ENCODE peak calls at places on chromosome 17, in nine cellular contexts. N is SHP77; Y is EL; E is neural crest cell; U is stimulated activated CD8-positive, alpha-beta memory T cell treated with anti-CD3 and anti-CD28 coated beads, Interleukin-15, amount 100 ng/mL, for 24 hours; R is stimulated activated CD4-positive, alpha-beta T cell treated with anti-CD3 and anti-CD28 coated beads, Interleukin-4, amount 100 ng/mL, for 4 hours; G is esophagus muscularis mucosa; M is CD8-positive, alpha-beta T cell; H is left colon. V is an unnamed sample.

GRCh38 chr17:50199651-50200446 is 1.6 kb downstream of the COL1A1 start:
- DNase-seq in N (no peak), Y (no peak), E (no peak), U (peak), R (peak), G (peak), M (peak), H (peak), V (peak)

GRCh38 chr17:74949455-74950115 is 13.9 kb downstream of the OTOP3 start:
- DNase-seq in N (peak), Y (no peak), E (no peak), U (no peak), R (no peak), G (no peak), M (no peak), H (no peak), V (peak)

GRCh38 chr17:58691701-58692238 is at the start of gene TEX14:
- DNase-seq in N (peak), Y (no peak), E (no peak), U (no peak), R (no peak), G (no peak), M (no peak), H (no peak), V (no peak)

GRCh38 chr17:9837551-9838471 is 12.1 kb downstream of the GLP2R start:
- DNase-seq in N (no peak), Y (peak), E (no peak), U (no peak), R (no peak), G (no peak), M (no peak), H (peak), V (no peak)

GRCh38 chr17:36933174-36934143 is 3.8 kb upstream of the LHX1 start:
- DNase-seq in N (no peak), Y (no peak), E (no peak), U (no peak), R (no peak), G (no peak), M (no peak), H (no peak), V (no peak)

GRCh38 chr17:45676695-45677094 is 107.4 kb upstream of the CRHR1 start:
- DNase-seq in N (no peak), Y (no peak), E (no peak), U (no peak), R (no peak), G (no peak), M (no peak), H (no peak), V (no peak)

GRCh38 chr17:32769846-32770245 is 107.1 kb downstream of the MYO1D start:
- DNase-seq in N (no peak), Y (no peak), E (no peak), U (no peak), R (no peak), G (no peak), M (no peak), H (no peak), V (no peak)

GRCh38 chr17:66747561-66748275 is 87.2 kb upstream of the CACNG5 start:
- DNase-seq in N (no peak), Y (peak), E (no peak), U (no peak), R (no peak), G (no peak), M (no peak), H (no peak), V (no peak)

GRCh38 chr17:44304651-44305050 is 3.8 kb upstream of the RUNDC3A start:
- DNase-seq in N (no peak), Y (no peak), E (no peak), U (no peak), R (no peak), G (no peak), M (no peak), H (no peak), V (no peak)

GRCh38 chr17:62963296-62963695 is 2.7 kb upstream of the TANC2 start:
- DNase-seq in N (no peak), Y (peak), E (no peak), U (no peak), R (no peak), G (no peak), M (no peak), H (no peak), V (no peak)

GRCh38 chr17:43401293-43401692 is 2.5 kb downstream of the ARL4D start:
- DNase-seq in N (no peak), Y (peak), E (no peak), U (no peak), R (no peak), G (no peak), M (no peak), H (no peak), V (no peak)

GRCh38 chr17:32298721-32299578 is 33.3 kb downstream of the RHBDL3 start:
- DNase-seq in N (peak), Y (no peak), E (no peak), U (no peak), R (no peak), G (no peak), M (no peak), H (no peak), V (peak)

GRCh38 chr17:43448720-43449469 is 34.9 kb upstream of the DHX8 start:
- DNase-seq in N (no peak), Y (no peak), E (no peak), U (no peak), R (no peak), G (no peak), M (no peak), H (no peak), V (no peak)

GRCh38 chr17:27651411-27652345 is 20.7 kb downstream of the LGALS9 start:
- DNase-seq in N (no peak), Y (peak), E (peak), U (peak), R (peak), G (no peak), M (peak), H (no peak), V (no peak)

GRCh38 chr17:82922646-82923045 is 82.8 kb upstream of the ZNF750 start:
- DNase-seq in N (no peak), Y (no peak), E (no peak), U (no peak), R (no peak), G (no peak), M (no peak), H (no peak), V (no peak)

GRCh38 chr17:32558328-32558955 is 71.6 kb downstream of the CDK5R1 start:
- DNase-seq in N (no peak), Y (no peak), E (no peak), U (no peak), R (no peak), G (no peak), M (no peak), H (no peak), V (no peak)

GRCh38 chr17:78378225-78379133 is at the start of gene PGS1:
- DNase-seq in N (peak), Y (peak), E (peak), U (peak), R (peak), G (no peak), M (peak), H (peak), V (peak)

GRCh38 chr17:39231587-39232551 is 6.1 kb upstream of the STAC2 start:
- DNase-seq in N (peak), Y (peak), E (peak), U (no peak), R (peak), G (no peak), M (peak), H (no peak), V (no peak)

GRCh38 chr17:17216776-17217175 is 10.6 kb upstream of the PLD6 start:
- DNase-seq in N (no peak), Y (no peak), E (no peak), U (no peak), R (no peak), G (no peak), M (no peak), H (no peak), V (no peak)

GRCh38 chr17:76909971-76910760 is 42.0 kb downstream of the MGAT5B start:
- DNase-seq in N (no peak), Y (peak), E (peak), U (no peak), R (no peak), G (no peak), M (peak), H (no peak), V (peak)

GRCh38 chr17:64152428-64153125 is 22.6 kb upstream of the ERN1 start:
- DNase-seq in N (no peak), Y (no peak), E (no peak), U (no peak), R (no peak), G (no peak), M (no peak), H (no peak), V (no peak)

GRCh38 chr17:41492771-41493170 is 3.1 kb upstream of the KRT36 start:
- DNase-seq in N (peak), Y (peak), E (no peak), U (no peak), R (no peak), G (no peak), M (no peak), H (peak), V (peak)

GRCh38 chr17:39870776-39871175 is 2.8 kb downstream of the ZPBP2 start:
- DNase-seq in N (no peak), Y (no peak), E (no peak), U (no peak), R (no peak), G (no peak), M (no peak), H (no peak), V (no peak)

GRCh38 chr17:75512946-75513666 is 2.2 kb downstream of the CASKIN2 start:
- DNase-seq in N (no peak), Y (peak), E (no peak), U (no peak), R (no peak), G (no peak), M (no peak), H (no peak), V (no peak)

GRCh38 chr17:32487460-32488176 is 825 bp downstream of the CDK5R1 start:
- DNase-seq in N (peak), Y (peak), E (no peak), U (no peak), R (no peak), G (no peak), M (peak), H (no peak), V (peak)

GRCh38 chr17:2959371-2960130 is 103.9 kb downstream of the OR1D5 start:
- DNase-seq in N (no peak), Y (no peak), E (no peak), U (no peak), R (no peak), G (no peak), M (no peak), H (no peak), V (no peak)

GRCh38 chr17:80443916-80444708 is 29.1 kb downstream of the ENDOV start:
- DNase-seq in N (no peak), Y (no peak), E (no peak), U (no peak), R (no peak), G (no peak), M (no peak), H (no peak), V (no peak)

GRCh38 chr17:75908201-75908600 is 3.5 kb upstream of the MRPL38 start:
- DNase-seq in N (no peak), Y (no peak), E (no peak), U (no peak), R (no peak), G (no peak), M (no peak), H (no peak), V (no peak)

GRCh38 chr17:27475070-27475673 is 18.9 kb downstream of the KSR1 start:
- DNase-seq in N (no peak), Y (no peak), E (no peak), U (no peak), R (peak), G (no peak), M (no peak), H (no peak), V (no peak)

GRCh38 chr17:44011876-44012275 is 2.9 kb downstream of the TMEM101 start:
- DNase-seq in N (no peak), Y (no peak), E (no peak), U (no peak), R (no peak), G (no peak), M (no peak), H (no peak), V (no peak)

GRCh38 chr17:33974276-33974675 is 280.8 kb upstream of the CCL2 start:
- DNase-seq in N (no peak), Y (no peak), E (no peak), U (no peak), R (no peak), G (no peak), M (no peak), H (no peak), V (no peak)

V was measured in T47D.